ENCODE peak calls at places on chromosomes 2 and 18, in five cellular contexts. D, Y, R, E and O are unnamed samples.

GRCh38 chr2:25316101-25316500 is 25.6 kb downstream of the DNMT3A start:
- DNase-seq in D (no peak), Y (no peak), R (no peak), E (peak; percentile 87), O (no peak)

GRCh38 chr18:38445485-38446145 is 880.0 kb upstream of the CELF4 start:
- DNase-seq in D (no peak), Y (no peak), R (no peak), E (no peak), O (no peak)

GRCh38 chr18:12838178-12838634 is 45.8 kb downstream of the PTPN2 start:
- DNase-seq in D (peak; percentile 94), Y (no peak), R (peak; percentile 16), E (no peak), O (peak; percentile 28)

GRCh38 chr2:234690569-234691225 is 193.8 kb upstream of the ARL4C start:
- DNase-seq in D (no peak), Y (no peak), R (no peak), E (no peak), O (no peak)

GRCh38 chr2:205372141-205372540 is 310.2 kb upstream of the NRP2 start:
- DNase-seq in D (peak; percentile 33), Y (no peak), R (no peak), E (no peak), O (no peak)

GRCh38 chr2:45315881-45316280 is 295.2 kb downstream of the SRBD1 start:
- DNase-seq in D (peak; percentile 92), Y (no peak), R (no peak), E (no peak), O (no peak)

GRCh38 chr2:101142163-101142562 is 9.0 kb downstream of the TBC1D8 start:
- DNase-seq in D (no peak), Y (no peak), R (no peak), E (no peak), O (no peak)

GRCh38 chr2:139142252-139142651 is 362.1 kb upstream of the NXPH2 start:
- DNase-seq in D (peak; percentile 43), Y (no peak), R (peak; percentile 3), E (no peak), O (no peak)

GRCh38 chr2:226759768-226760167 is 39.9 kb downstream of the IRS1 start:
- DNase-seq in D (no peak), Y (no peak), R (no peak), E (no peak), O (no peak)
- H3K4me1 ChIP-seq in D (peaks cover 33% of the 10 kb centered on the region), Y (peaks cover 30% of the 10 kb centered on the region), R (no peaks in the 10 kb centered on the region), E (no peaks in the 10 kb centered on the region), O (no peaks in the 10 kb centered on the region)

DNA sequence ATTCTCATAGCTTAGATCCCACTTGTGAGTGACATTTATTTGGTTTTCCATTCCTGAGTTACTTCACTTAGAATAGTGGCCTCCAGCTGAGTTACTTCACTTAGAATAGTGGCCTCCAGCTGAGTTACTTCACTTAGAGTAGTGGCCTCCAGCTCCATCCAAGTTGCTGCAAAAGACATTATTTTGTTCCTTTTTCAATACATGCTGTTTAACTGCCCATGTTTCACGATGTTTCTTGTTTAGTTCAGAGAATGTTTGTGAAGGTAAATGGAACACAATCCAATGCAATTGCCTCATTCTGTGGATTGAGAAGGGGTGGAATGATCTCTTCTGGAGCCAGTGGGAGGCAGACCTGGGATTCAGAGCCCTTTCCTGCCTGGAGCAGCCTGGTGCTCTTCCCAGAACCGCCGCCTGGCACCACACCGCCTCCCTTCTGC is 273.5 kb upstream of the ATP5MC3 start:
- DNase-seq in D (no peak), Y (no peak), R (no peak), E (no peak), O (no peak)
- H3K4me1 ChIP-seq in D (no peaks in the 10 kb centered on the region), Y (no peaks in the 10 kb centered on the region), R (no peaks in the 10 kb centered on the region), E (no peaks in the 10 kb centered on the region), O (no peaks in the 10 kb centered on the region)

GRCh38 chr2:216002693-216003092 is 10.7 kb downstream of the MREG start:
- DNase-seq in D (no peak), Y (no peak), R (no peak), E (no peak), O (no peak)

GRCh38 chr2:215998636-215999035 is 14.7 kb downstream of the MREG start:
- DNase-seq in D (no peak), Y (no peak), R (no peak), E (no peak), O (no peak)

GRCh38 chr2:216002274-216002673 is 11.1 kb downstream of the MREG start:
- DNase-seq in D (no peak), Y (no peak), R (no peak), E (no peak), O (no peak)

GRCh38 chr2:216001612-216002215 is 11.6 kb downstream of the MREG start:
- DNase-seq in D (no peak), Y (no peak), R (no peak), E (no peak), O (no peak)

GRCh38 chr2:216001201-216001600 is 12.2 kb downstream of the MREG start:
- DNase-seq in D (no peak), Y (no peak), R (no peak), E (no peak), O (no peak)
- H3K4me1 ChIP-seq in D (no peaks in the 10 kb centered on the region), Y (no peaks in the 10 kb centered on the region), R (peaks cover 29% of the 10 kb centered on the region), E (peaks cover 4% of the 10 kb centered on the region), O (peaks cover 16% of the 10 kb centered on the region)

GRCh38 chr2:43224571-43225092 is 1.8 kb downstream of the ZFP36L2 start:
- DNase-seq in D (peak; percentile 64), Y (peak; percentile 85), R (no peak), E (peak; percentile 91), O (no peak)
- H3K4me1 ChIP-seq in D (peaks cover 54% of the 10 kb centered on the region), Y (no peaks in the 10 kb centered on the region), R (peaks cover 60% of the 10 kb centered on the region), E (peaks cover 34% of the 10 kb centered on the region), O (peaks cover 22% of the 10 kb centered on the region)

GRCh38 chr2:54556659-54557121 is 100.6 kb downstream of the SPTBN1 start:
- DNase-seq in D (peak; percentile 74), Y (no peak), R (no peak), E (no peak), O (no peak)
- H3K4me1 ChIP-seq in D (peaks cover 43% of the 10 kb centered on the region), Y (peaks cover 2% of the 10 kb centered on the region), R (peaks cover 18% of the 10 kb centered on the region), E (peaks cover 28% of the 10 kb centered on the region), O (peaks cover 11% of the 10 kb centered on the region)

GRCh38 chr18:9809686-9810085 is 76.1 kb upstream of the TXNDC2 start:
- DNase-seq in D (no peak), Y (no peak), R (no peak), E (no peak), O (no peak)
- H3K4me1 ChIP-seq in D (no peaks in the 10 kb centered on the region), Y (peaks cover 7% of the 10 kb centered on the region), R (peaks cover 22% of the 10 kb centered on the region), E (peaks cover 6% of the 10 kb centered on the region), O (no peaks in the 10 kb centered on the region)

DNA sequence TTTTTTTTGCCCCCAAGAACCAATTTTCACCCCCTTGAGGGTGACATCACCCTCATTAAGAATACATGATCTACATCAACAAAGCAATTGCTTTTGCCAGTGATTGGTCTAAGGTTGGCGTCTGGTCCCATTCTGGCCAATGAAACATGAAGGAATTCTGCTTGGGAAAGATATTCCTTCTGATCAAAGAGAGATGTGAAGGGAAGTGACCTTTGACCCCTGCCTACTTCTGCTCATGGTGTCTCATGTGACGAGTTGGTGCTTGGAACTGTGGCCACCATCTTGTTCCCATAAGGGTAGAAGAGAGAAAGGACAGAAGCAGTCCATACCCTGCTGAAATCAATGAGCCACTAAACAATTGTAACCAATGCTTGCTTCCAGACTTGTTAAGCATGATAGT is 85.1 kb downstream of the LBH start:
- DNase-seq in D (no peak), Y (no peak), R (no peak), E (no peak), O (no peak)
- H3K4me1 ChIP-seq in D (no peaks in the 10 kb centered on the region), Y (no peaks in the 10 kb centered on the region), R (no peaks in the 10 kb centered on the region), E (no peaks in the 10 kb centered on the region), O (peaks cover 15% of the 10 kb centered on the region)

DNA sequence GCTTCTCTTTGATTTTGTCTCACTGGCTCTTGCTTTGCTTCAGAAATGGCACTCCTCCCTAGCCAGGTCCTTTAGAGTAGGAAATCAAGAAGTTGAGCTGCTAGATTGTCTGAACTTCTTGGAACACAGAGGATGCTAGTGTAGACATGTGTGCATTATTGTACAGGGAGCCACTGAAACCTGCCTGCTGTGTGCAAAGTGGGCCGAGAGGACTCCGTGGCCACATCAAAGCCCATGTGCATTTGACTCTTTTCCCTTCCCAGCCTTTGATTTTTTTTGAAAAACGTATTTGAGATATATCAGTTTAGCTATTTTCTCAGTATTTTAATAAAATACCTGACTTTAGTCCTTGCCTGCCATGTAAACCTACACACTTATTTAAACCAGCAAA is 83.1 kb downstream of the TMEM247 start:
- DNase-seq in D (no peak), Y (no peak), R (no peak), E (no peak), O (no peak)
- H3K4me1 ChIP-seq in D (peaks cover 67% of the 10 kb centered on the region), Y (no peaks in the 10 kb centered on the region), R (no peaks in the 10 kb centered on the region), E (peaks cover 32% of the 10 kb centered on the region), O (peaks cover 13% of the 10 kb centered on the region)